ENCODE peak calls at places on chromosomes 3 and 15, in seven cellular contexts. One of them, this sample, is unnamed. For H3K4me1 and H3K27me3, the result is how much of the 10 kb centered on the place peaks cover.

GRCh38 chr3:58742239-58742638 is 75.7 kb upstream of the FAM3D start:
- DNase-seq in tibial nerve: no peak
- DNase-seq in K562: no peak
- DNase-seq in HepG2: no peak
- DNase-seq in upper lobe of left lung: no peak
- DNase-seq in ovary: no peak
- DNase-seq in transverse colon: peak
- DNase-seq in this sample: no peak

GRCh38 chr15:77826006-77826695 is 193.4 kb upstream of the LINGO1 start:
- DNase-seq in tibial nerve: no peak
- DNase-seq in K562: no peak
- DNase-seq in HepG2: no peak
- DNase-seq in upper lobe of left lung: no peak
- DNase-seq in ovary: peak
- DNase-seq in transverse colon: no peak
- DNase-seq in this sample: no peak

GRCh38 chr3:192514754-192515660 is 212.3 kb downstream of the FGF12 start:
- DNase-seq in tibial nerve: no peak
- DNase-seq in K562: no peak
- DNase-seq in HepG2: no peak
- DNase-seq in upper lobe of left lung: no peak
- DNase-seq in ovary: peak
- DNase-seq in transverse colon: peak
- DNase-seq in this sample: no peak

GRCh38 chr15:64596701-64597468 is 136.5 kb downstream of the ZNF609 start:
- DNase-seq in tibial nerve: no peak
- DNase-seq in K562: no peak
- DNase-seq in HepG2: no peak
- DNase-seq in upper lobe of left lung: peak
- DNase-seq in ovary: no peak
- DNase-seq in transverse colon: no peak
- DNase-seq in this sample: no peak

GRCh38 chr15:32908135-32908801 is 190.5 kb downstream of the GREM1 start:
- DNase-seq in tibial nerve: no peak
- DNase-seq in K562: no peak
- DNase-seq in HepG2: no peak
- DNase-seq in upper lobe of left lung: no peak
- DNase-seq in ovary: no peak
- DNase-seq in transverse colon: peak
- DNase-seq in this sample: no peak

GRCh38 chr3:64975138-64975537 is 287.3 kb upstream of the ADAMTS9 start:
- DNase-seq in tibial nerve: no peak
- DNase-seq in K562: no peak
- DNase-seq in HepG2: no peak
- DNase-seq in upper lobe of left lung: no peak
- DNase-seq in ovary: no peak
- DNase-seq in transverse colon: no peak
- DNase-seq in this sample: no peak

GRCh38 chr3:25527796-25528195 is 99.7 kb downstream of the RARB start:
- DNase-seq in tibial nerve: no peak
- DNase-seq in K562: no peak
- DNase-seq in HepG2: no peak
- DNase-seq in upper lobe of left lung: no peak
- DNase-seq in ovary: no peak
- DNase-seq in transverse colon: no peak
- DNase-seq in this sample: peak

GRCh38 chr15:89444855-89445254 is 51.5 kb downstream of the RHCG start:
- DNase-seq in tibial nerve: no peak
- DNase-seq in K562: no peak
- DNase-seq in HepG2: no peak
- DNase-seq in upper lobe of left lung: no peak
- DNase-seq in ovary: no peak
- DNase-seq in transverse colon: no peak
- DNase-seq in this sample: no peak

GRCh38 chr15:70421197-70421482 is 323.4 kb upstream of the TLE3 start:
- DNase-seq in tibial nerve: no peak
- DNase-seq in K562: no peak
- DNase-seq in HepG2: peak
- DNase-seq in upper lobe of left lung: peak
- DNase-seq in ovary: no peak
- DNase-seq in transverse colon: no peak
- DNase-seq in this sample: no peak

GRCh38 chr3:161314836-161315391 is 56.4 kb downstream of the SPTSSB start:
- DNase-seq in tibial nerve: no peak
- DNase-seq in K562: no peak
- DNase-seq in HepG2: no peak
- DNase-seq in upper lobe of left lung: no peak
- DNase-seq in ovary: no peak
- DNase-seq in transverse colon: no peak
- DNase-seq in this sample: no peak

GRCh38 chr3:18366258-18366657 is 58.9 kb downstream of the SATB1 start:
- DNase-seq in tibial nerve: no peak
- DNase-seq in K562: no peak
- DNase-seq in HepG2: no peak
- DNase-seq in upper lobe of left lung: no peak
- DNase-seq in ovary: no peak
- DNase-seq in transverse colon: no peak
- DNase-seq in this sample: no peak

GRCh38 chr3:18372786-18373405 is 52.2 kb downstream of the SATB1 start:
- DNase-seq in tibial nerve: no peak
- DNase-seq in K562: no peak
- DNase-seq in HepG2: no peak
- DNase-seq in upper lobe of left lung: no peak
- DNase-seq in ovary: no peak
- DNase-seq in transverse colon: no peak
- DNase-seq in this sample: no peak

GRCh38 chr3:18369561-18370185 is 55.5 kb downstream of the SATB1 start:
- DNase-seq in tibial nerve: no peak
- DNase-seq in K562: no peak
- DNase-seq in HepG2: no peak
- DNase-seq in upper lobe of left lung: no peak
- DNase-seq in ovary: no peak
- DNase-seq in transverse colon: no peak
- DNase-seq in this sample: no peak

GRCh38 chr3:18370672-18371071 is 54.5 kb downstream of the SATB1 start:
- DNase-seq in tibial nerve: no peak
- DNase-seq in K562: no peak
- DNase-seq in HepG2: no peak
- DNase-seq in upper lobe of left lung: no peak
- DNase-seq in ovary: no peak
- DNase-seq in transverse colon: no peak
- DNase-seq in this sample: no peak
- TF ChIP-seq EP300 in tibial nerve: no peak
- TF ChIP-seq EP300 in K562: no peak
- TF ChIP-seq EP300 in HepG2: no peak
- TF ChIP-seq EP300 in upper lobe of left lung: no peak
- TF ChIP-seq EP300 in ovary: no peak
- TF ChIP-seq EP300 in transverse colon: no peak
- TF ChIP-seq EP300 in this sample: no peak

GRCh38 chr15:74405823-74406222 is 27.9 kb downstream of the SEMA7A start:
- DNase-seq in tibial nerve: no peak
- DNase-seq in K562: no peak
- DNase-seq in HepG2: no peak
- DNase-seq in upper lobe of left lung: no peak
- DNase-seq in ovary: peak
- DNase-seq in transverse colon: no peak
- DNase-seq in this sample: no peak
- H3K4me1 ChIP-seq in tibial nerve: under half
- H3K4me1 ChIP-seq in K562: half or more
- H3K4me1 ChIP-seq in HepG2: half or more
- H3K4me1 ChIP-seq in upper lobe of left lung: under half
- H3K4me1 ChIP-seq in ovary: under half
- H3K4me1 ChIP-seq in transverse colon: under half
- H3K4me1 ChIP-seq in this sample: under half

GRCh38 chr3:182239316-182239715 is 527.6 kb downstream of the SOX2 start:
- DNase-seq in tibial nerve: no peak
- DNase-seq in K562: no peak
- DNase-seq in HepG2: no peak
- DNase-seq in upper lobe of left lung: no peak
- DNase-seq in ovary: no peak
- DNase-seq in transverse colon: no peak
- DNase-seq in this sample: no peak
- H3K27me3 ChIP-seq in tibial nerve: under half
- H3K27me3 ChIP-seq in K562: under half
- H3K27me3 ChIP-seq in HepG2: under half
- H3K27me3 ChIP-seq in upper lobe of left lung: under half
- H3K27me3 ChIP-seq in ovary: under half
- H3K27me3 ChIP-seq in transverse colon: under half
- H3K27me3 ChIP-seq in this sample: under half

DNA sequence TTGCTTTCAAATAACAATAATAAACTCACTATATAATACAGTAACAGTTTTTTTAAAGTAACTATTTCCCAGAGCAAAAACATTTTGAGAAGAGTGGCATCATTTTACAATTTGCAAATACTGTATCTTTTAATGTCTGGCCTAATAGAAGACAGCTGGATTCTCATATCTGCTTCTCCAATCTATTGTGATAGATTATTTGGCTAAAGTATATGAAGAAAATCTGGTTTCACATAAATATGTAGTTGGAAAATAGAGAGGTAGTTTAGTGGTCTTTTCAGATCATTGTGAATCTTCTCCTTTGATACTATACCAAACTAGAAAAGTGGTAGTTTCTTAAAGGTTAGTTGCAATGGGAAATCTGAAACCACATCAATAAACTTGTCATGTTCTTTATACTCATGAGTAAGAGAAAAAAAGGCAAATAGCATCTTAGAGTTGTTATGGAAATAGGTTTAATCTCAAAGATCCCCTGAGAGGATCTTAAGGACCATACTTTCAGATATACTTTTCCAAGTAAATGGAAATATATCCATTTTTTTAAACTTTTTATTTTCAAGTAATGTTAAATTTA is 124.8 kb upstream of the NR2E3 start:
- DNase-seq in tibial nerve: no peak
- DNase-seq in K562: no peak
- DNase-seq in HepG2: no peak
- DNase-seq in upper lobe of left lung: no peak
- DNase-seq in ovary: no peak
- DNase-seq in transverse colon: no peak
- DNase-seq in this sample: no peak
- TF ChIP-seq EP300 in tibial nerve: no peak
- TF ChIP-seq EP300 in K562: no peak
- TF ChIP-seq EP300 in HepG2: no peak
- TF ChIP-seq EP300 in upper lobe of left lung: no peak
- TF ChIP-seq EP300 in ovary: no peak
- TF ChIP-seq EP300 in transverse colon: no peak
- TF ChIP-seq EP300 in this sample: no peak

GRCh38 chr15:37056168-37056893 is 44.0 kb downstream of the MEIS2 start:
- DNase-seq in tibial nerve: no peak
- DNase-seq in K562: no peak
- DNase-seq in HepG2: no peak
- DNase-seq in upper lobe of left lung: peak
- DNase-seq in ovary: no peak
- DNase-seq in transverse colon: no peak
- DNase-seq in this sample: no peak
- H3K4me1 ChIP-seq in tibial nerve: under half
- H3K4me1 ChIP-seq in K562: under half
- H3K4me1 ChIP-seq in HepG2: under half
- H3K4me1 ChIP-seq in upper lobe of left lung: under half
- H3K4me1 ChIP-seq in ovary: under half
- H3K4me1 ChIP-seq in transverse colon: under half
- H3K4me1 ChIP-seq in this sample: half or more

GRCh38 chr3:44160818-44161217 is 80.9 kb upstream of the TOPAZ1 start:
- DNase-seq in tibial nerve: no peak
- DNase-seq in K562: no peak
- DNase-seq in HepG2: no peak
- DNase-seq in upper lobe of left lung: no peak
- DNase-seq in ovary: no peak
- DNase-seq in transverse colon: no peak
- DNase-seq in this sample: peak

GRCh38 chr3:44159901-44160300 is 81.8 kb upstream of the TOPAZ1 start:
- DNase-seq in tibial nerve: no peak
- DNase-seq in K562: no peak
- DNase-seq in HepG2: no peak
- DNase-seq in upper lobe of left lung: no peak
- DNase-seq in ovary: no peak
- DNase-seq in transverse colon: no peak
- DNase-seq in this sample: peak
- H3K27me3 ChIP-seq in tibial nerve: under half
- H3K27me3 ChIP-seq in K562: under half
- H3K27me3 ChIP-seq in HepG2: under half
- H3K27me3 ChIP-seq in upper lobe of left lung: under half
- H3K27me3 ChIP-seq in ovary: under half
- H3K27me3 ChIP-seq in transverse colon: under half
- H3K27me3 ChIP-seq in this sample: under half

GRCh38 chr3:87370007-87370406 is 93.6 kb upstream of the POU1F1 start:
- DNase-seq in tibial nerve: no peak
- DNase-seq in K562: no peak
- DNase-seq in HepG2: no peak
- DNase-seq in upper lobe of left lung: no peak
- DNase-seq in ovary: no peak
- DNase-seq in transverse colon: no peak
- DNase-seq in this sample: no peak
- TF ChIP-seq EP300 in tibial nerve: no peak
- TF ChIP-seq EP300 in K562: no peak
- TF ChIP-seq EP300 in HepG2: no peak
- TF ChIP-seq EP300 in upper lobe of left lung: no peak
- TF ChIP-seq EP300 in ovary: no peak
- TF ChIP-seq EP300 in transverse colon: no peak
- TF ChIP-seq EP300 in this sample: no peak

DNA sequence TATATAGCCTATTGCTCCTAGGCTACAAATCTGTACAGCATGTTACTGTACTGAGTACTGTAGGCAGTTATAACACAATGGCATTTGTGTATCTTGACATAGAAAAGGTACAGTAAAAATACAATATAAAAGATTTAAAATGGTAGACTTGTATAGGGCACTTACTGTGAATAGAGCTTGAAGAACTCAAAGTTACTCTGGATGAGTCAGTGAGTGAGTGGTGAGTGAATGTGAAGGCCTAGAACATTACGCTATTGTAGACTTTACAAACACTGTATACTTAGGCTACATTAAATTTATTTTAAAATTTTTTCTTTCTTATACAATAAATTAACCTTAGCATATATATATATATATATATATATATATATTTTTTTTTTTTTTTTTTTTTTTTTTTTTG is 140.0 kb upstream of the UBE2E1 start:
- DNase-seq in tibial nerve: no peak
- DNase-seq in K562: no peak
- DNase-seq in HepG2: no peak
- DNase-seq in upper lobe of left lung: no peak
- DNase-seq in ovary: no peak
- DNase-seq in transverse colon: no peak
- DNase-seq in this sample: no peak
- H3K4me1 ChIP-seq in tibial nerve: under half
- H3K4me1 ChIP-seq in K562: under half
- H3K4me1 ChIP-seq in HepG2: under half
- H3K4me1 ChIP-seq in upper lobe of left lung: under half
- H3K4me1 ChIP-seq in ovary: under half
- H3K4me1 ChIP-seq in transverse colon: under half
- H3K4me1 ChIP-seq in this sample: under half

This sample was measured in esophagus muscularis mucosa.